ENCODE peak calls at places on chromosome 14, in seven cellular contexts. Y is HEK293T, Z is NCI-H2081, G is H7, B is cardiac fibroblast, J is RWPE1, Q is GM12891. V is an unnamed sample.

GRCh38 chr14:95387826-95388445 is 68.2 kb upstream of the CLMN start:
- DNase-seq in Q (no peak), Z (no peak), B (no peak), Y (no peak), J (no peak), G (no peak), V (no peak)

GRCh38 chr14:99568567-99569560 is 35.1 kb downstream of the CCDC85C start:
- DNase-seq in Y (no peak), Z (no peak), Q (no peak), B (peak; percentile 33), J (no peak), G (no peak), V (no peak)

GRCh38 chr14:81453166-81453766 is 53.1 kb upstream of the STON2 start:
- DNase-seq in Y (peak; percentile 46), G (peak; percentile 44), Z (peak; percentile 56), Q (peak; percentile 30), J (peak; percentile 37), B (peak; percentile 72), V (peak; percentile 59)

GRCh38 chr14:58077621-58078020 is 74.4 kb downstream of the ARMH4 start:
- DNase-seq in Z (no peak), Q (no peak), Y (no peak), B (peak; percentile 32), G (no peak), J (no peak), V (no peak)

GRCh38 chr14:33580221-33580749 is 370.6 kb downstream of the EGLN3 start:
- DNase-seq in G (no peak), Q (no peak), Z (no peak), B (no peak), J (no peak), Y (no peak), V (no peak)

GRCh38 chr14:39491134-39491541 is 58.9 kb upstream of the FBXO33 start:
- DNase-seq in G (no peak), J (peak; percentile 12), Q (no peak), Z (peak; percentile 58), B (peak; percentile 66), Y (peak; percentile 18), V (no peak)

GRCh38 chr14:95504135-95505029 is 12.1 kb downstream of the SYNE3 start:
- DNase-seq in B (peak; percentile 80), Q (no peak), G (no peak), J (no peak), Z (no peak), Y (no peak), V (no peak)

GRCh38 chr14:33986804-33987203 is 35.9 kb upstream of the EGLN3 start:
- DNase-seq in J (peak; percentile 73), G (peak; percentile 39), Y (no peak), Z (no peak), B (peak; percentile 89), Q (no peak), V (no peak)

GRCh38 chr14:73238262-73238852 is 1.1 kb downstream of the PAPLN start:
- DNase-seq in B (peak; percentile 75), Y (no peak), G (no peak), Q (no peak), J (peak; percentile 84), Z (no peak), V (peak; percentile 53)

GRCh38 chr14:42804146-42804545 is 1197.5 kb downstream of the LRFN5 start:
- DNase-seq in Z (no peak), Q (no peak), G (no peak), B (no peak), Y (no peak), J (no peak), V (no peak)

GRCh38 chr14:96567289-96567899 is 65.2 kb downstream of the PAPOLA start:
- DNase-seq in Y (no peak), Z (peak; percentile 40), G (no peak), B (peak; percentile 60), J (no peak), Q (no peak), V (no peak)

GRCh38 chr14:89332031-89332430 is 85.0 kb downstream of the FOXN3 start:
- DNase-seq in Z (no peak), Q (no peak), G (no peak), Y (no peak), J (no peak), B (peak; percentile 30), V (no peak)

GRCh38 chr14:92108345-92109254 is 2.2 kb upstream of the ATXN3 start:
- DNase-seq in Y (no peak), Q (peak; percentile 13), J (no peak), Z (no peak), G (peak; percentile 67), B (no peak), V (no peak)

GRCh38 chr14:81819344-81819743 is 285.7 kb upstream of the SEL1L start:
- DNase-seq in J (no peak), G (no peak), B (no peak), Z (no peak), Q (no peak), Y (no peak), V (no peak)

GRCh38 chr14:103688906-103689902 is 26.0 kb downstream of the XRCC3 start:
- DNase-seq in B (peak; percentile 78), J (no peak), Q (no peak), G (no peak), Y (no peak), Z (no peak), V (peak; percentile 77)

GRCh38 chr14:52802597-52802996 is 11.2 kb upstream of the GNPNAT1 start:
- DNase-seq in G (no peak), Q (no peak), Z (no peak), J (peak; percentile 56), B (peak; percentile 97), Y (no peak), V (no peak)

GRCh38 chr14:101503431-101504095 is 57.7 kb upstream of the DIO3 start:
- DNase-seq in B (no peak), Y (no peak), J (no peak), G (no peak), Q (no peak), Z (no peak), V (no peak)

GRCh38 chr14:89418976-89419375 is 1.9 kb upstream of the FOXN3 start:
- DNase-seq in G (no peak), J (no peak), B (no peak), Z (no peak), Y (no peak), Q (no peak), V (no peak)

GRCh38 chr14:73795974-73796373 is 55.7 kb upstream of the PTGR2 start:
- DNase-seq in Y (no peak), Q (no peak), G (no peak), Z (no peak), J (peak; percentile 85), B (peak; percentile 71), V (no peak)

GRCh38 chr14:92105845-92106094 is 612 bp downstream of the ATXN3 start:
- DNase-seq in Y (no peak), B (peak; percentile 69), G (no peak), Z (peak; percentile 39), J (peak; percentile 30), Q (no peak), V (no peak)

GRCh38 chr14:57420986-57421385 is 30.6 kb downstream of the NAA30 start:
- DNase-seq in Q (no peak), Y (no peak), B (peak; percentile 43), G (no peak), J (no peak), Z (no peak), V (no peak)

GRCh38 chr14:26765768-26766550 is 168.1 kb upstream of the NOVA1 start:
- DNase-seq in Z (peak; percentile 28), G (no peak), Y (no peak), B (peak; percentile 94), Q (no peak), J (no peak), V (no peak)

GRCh38 chr14:26960049-26960688 is 362.3 kb upstream of the NOVA1 start:
- DNase-seq in Q (no peak), Z (no peak), B (no peak), J (no peak), G (no peak), Y (no peak), V (no peak)

GRCh38 chr14:89198544-89199329 is 218.3 kb downstream of the FOXN3 start:
- DNase-seq in J (no peak), B (no peak), Q (no peak), G (no peak), Y (no peak), Z (no peak), V (no peak)

GRCh38 chr14:60637490-60638452 is 11.5 kb downstream of the SIX1 start:
- DNase-seq in Z (no peak), J (no peak), Y (no peak), Q (no peak), G (peak; percentile 89), B (peak; percentile 36), V (no peak)

GRCh38 chr14:26427059-26427458 is 170.8 kb downstream of the NOVA1 start:
- DNase-seq in Q (no peak), Y (no peak), J (no peak), G (no peak), Z (no peak), B (peak; percentile 61), V (no peak)

GRCh38 chr14:70982204-70982603 is 74.9 kb downstream of the PCNX1 start:
- DNase-seq in B (no peak), Y (no peak), J (no peak), G (no peak), Z (no peak), Q (no peak), V (no peak)

GRCh38 chr14:60051690-60052324 is 39.9 kb upstream of the PCNX4 start:
- DNase-seq in Z (no peak), Q (no peak), B (peak; percentile 18), G (no peak), Y (no peak), J (no peak), V (no peak)

GRCh38 chr14:93055651-93056115 is 60.0 kb downstream of the ITPK1 start:
- DNase-seq in Q (no peak), G (no peak), Y (no peak), J (no peak), B (no peak), Z (no peak), V (no peak)

GRCh38 chr14:104187931-104188726 is 49.7 kb downstream of the KIF26A start:
- DNase-seq in J (no peak), Y (no peak), Z (no peak), B (no peak), G (peak; percentile 85), Q (no peak), V (no peak)

GRCh38 chr14:70020350-70021170 is 141.3 kb downstream of the SMOC1 start:
- DNase-seq in B (no peak), G (peak; percentile 42), Y (no peak), J (no peak), Q (no peak), Z (no peak), V (no peak)

GRCh38 chr14:77615231-77616132 is 955 bp downstream of the SPTLC2 start:
- DNase-seq in Q (no peak), Y (peak; percentile 39), G (peak; percentile 46), B (peak; percentile 32), Z (peak; percentile 23), J (no peak), V (no peak)

GRCh38 chr14:54579606-54580005 is 12.7 kb downstream of the SAMD4A start:
- DNase-seq in J (no peak), Q (no peak), B (peak; percentile 74), Z (no peak), G (no peak), Y (no peak), V (no peak)

GRCh38 chr14:71536927-71537772 is 395.1 kb upstream of the RGS6 start:
- DNase-seq in B (no peak), G (no peak), Z (no peak), J (no peak), Q (no peak), Y (no peak), V (no peak)

GRCh38 chr14:101083564-101084435 is 180.3 kb upstream of the RTL1 start:
- DNase-seq in G (peak; percentile 80), Y (peak; percentile 50), B (no peak), Q (no peak), J (peak; percentile 21), Z (no peak), V (no peak)

GRCh38 chr14:71311061-71311460 is 403.8 kb downstream of the PCNX1 start:
- DNase-seq in G (no peak), Y (no peak), Z (no peak), Q (no peak), B (no peak), J (no peak), V (no peak)

V was measured in GM13977.